ENCODE peak calls at places on chromosome X, in eight cellular contexts. O, X, E, F, S, J, V and C are unnamed samples.

GRCh38 chrX:103157511-103158316 is 57.2 kb upstream of the BEX4 start:
- DNase-seq in E (no peak), O (peak), S (peak), J (peak), X (no peak), F (peak), V (peak), C (no peak)

GRCh38 chrX:129472116-129472515 is 51.2 kb downstream of the SMARCA1 start:
- DNase-seq in O (no peak), X (no peak), F (peak), E (no peak), S (no peak), V (no peak), J (no peak), C (no peak)

GRCh38 chrX:40971736-40972135 is 113.5 kb upstream of the USP9X start:
- DNase-seq in V (peak), F (no peak), O (peak), E (no peak), S (no peak), J (no peak), X (no peak), C (no peak)

GRCh38 chrX:72245461-72246089 is 6.7 kb upstream of the ERCC6L start:
- DNase-seq in V (peak), F (peak), O (peak), E (peak), S (peak), J (peak), X (no peak), C (peak)

GRCh38 chrX:153669901-153670731 is 3.5 kb downstream of the PNCK start:
- DNase-seq in V (no peak), J (no peak), S (no peak), O (no peak), X (peak), E (no peak), F (no peak), C (no peak)

GRCh38 chrX:107508925-107509324 is 59.5 kb downstream of the FRMPD3 start:
- DNase-seq in F (no peak), J (peak), S (no peak), O (no peak), V (no peak), E (no peak), X (no peak), C (no peak)

GRCh38 chrX:119374736-119375135 is 24.4 kb upstream of the SLC25A43 start:
- DNase-seq in X (no peak), S (no peak), V (no peak), E (no peak), O (no peak), J (no peak), F (peak), C (no peak)

GRCh38 chrX:1792636-1793035 is 177.8 kb downstream of the ASMT start:
- DNase-seq in V (no peak), X (no peak), E (no peak), J (no peak), F (no peak), O (no peak), S (no peak), C (no peak)

GRCh38 chrX:39843318-39843717 is 254.4 kb downstream of the BCOR start:
- DNase-seq in O (no peak), E (no peak), V (no peak), F (no peak), J (no peak), S (no peak), X (no peak), C (no peak)

GRCh38 chrX:55220119-55220794 is at the start of gene PAGE5:
- DNase-seq in S (no peak), O (no peak), J (no peak), X (no peak), F (peak), E (no peak), V (no peak), C (no peak)

GRCh38 chrX:119758682-119759332 is 419 bp downstream of the SOWAHD start:
- DNase-seq in E (peak), O (peak), J (peak), X (no peak), V (peak), S (peak), F (no peak), C (no peak)

GRCh38 chrX:38232287-38232686 is 11.6 kb upstream of the SRPX start:
- DNase-seq in S (no peak), X (no peak), V (no peak), F (peak), E (no peak), J (no peak), O (no peak), C (no peak)

GRCh38 chrX:51420610-51421009 is 75.8 kb downstream of the NUDT11 start:
- DNase-seq in J (peak), O (peak), X (no peak), F (peak), E (no peak), V (peak), S (peak), C (no peak)

GRCh38 chrX:80335062-80335830 is 85.0 kb upstream of the TENT5D start:
- DNase-seq in J (peak), O (no peak), S (peak), X (peak), V (peak), E (peak), F (no peak), C (peak)

GRCh38 chrX:13620202-13620601 is 32.7 kb upstream of the TCEANC start:
- DNase-seq in F (no peak), S (no peak), E (no peak), O (no peak), V (no peak), X (no peak), J (peak), C (no peak)

GRCh38 chrX:964831-965416 is 247.5 kb downstream of the CRLF2 start:
- DNase-seq in X (no peak), S (no peak), J (no peak), V (no peak), E (no peak), F (no peak), O (no peak), C (no peak)

GRCh38 chrX:18354369-18355329 is at the start of gene SCML2:
- DNase-seq in O (peak), V (peak), J (peak), S (peak), X (peak), F (peak), E (no peak), C (no peak)